ENCODE peak calls at places on chromosomes 1 and 21, in seven cellular contexts. J, N, A, E, S, F and X are unnamed samples. For H3K36me3, the result is how much of the 10 kb centered on the place peaks cover.

GRCh38 chr1:220956861-220957605 is 77.8 kb downstream of the HLX start:
- DNase-seq in J (peak), N (no peak), A (no peak), E (no peak), S (peak), F (peak), X (peak)

GRCh38 chr1:178942285-178943218 is 71.7 kb upstream of the ANGPTL1 start:
- DNase-seq in J (no peak), N (no peak), A (no peak), E (no peak), S (no peak), F (no peak), X (no peak)

GRCh38 chr1:210369425-210369824 is 40.7 kb downstream of the HHAT start:
- DNase-seq in J (no peak), N (peak), A (no peak), E (no peak), S (no peak), F (no peak), X (no peak)

GRCh38 chr1:163063131-163064059 is 5.8 kb upstream of the RGS4 start:
- DNase-seq in J (no peak), N (no peak), A (no peak), E (no peak), S (no peak), F (no peak), X (no peak)

GRCh38 chr1:207495816-207496792 is at the start of gene CR1:
- DNase-seq in J (no peak), N (peak), A (no peak), E (peak), S (no peak), F (peak), X (no peak)

GRCh38 chr1:108521990-108522393 is 37.9 kb upstream of the EEIG2 start:
- DNase-seq in J (no peak), N (no peak), A (no peak), E (no peak), S (no peak), F (no peak), X (no peak)

GRCh38 chr1:23449306-23449705 is 24.8 kb upstream of the TCEA3 start:
- DNase-seq in J (no peak), N (no peak), A (peak), E (no peak), S (no peak), F (no peak), X (no peak)

GRCh38 chr21:42677339-42678117 is 24.1 kb downstream of the PDE9A start:
- DNase-seq in J (peak), N (no peak), A (no peak), E (no peak), S (no peak), F (no peak), X (peak)

GRCh38 chr1:160257411-160258015 is 4.8 kb downstream of the DCAF8 start:
- DNase-seq in J (no peak), N (peak), A (no peak), E (no peak), S (no peak), F (no peak), X (no peak)

GRCh38 chr1:228081578-228082259 is 789 bp upstream of the ARF1 start:
- DNase-seq in J (no peak), N (peak), A (no peak), E (peak), S (no peak), F (peak), X (no peak)

GRCh38 chr1:184806296-184806721 is 51.7 kb upstream of the EDEM3 start:
- DNase-seq in J (no peak), N (no peak), A (no peak), E (no peak), S (no peak), F (no peak), X (no peak)

GRCh38 chr1:21573971-21574458 is 64.8 kb downstream of the ALPL start:
- DNase-seq in J (peak), N (peak), A (no peak), E (peak), S (peak), F (no peak), X (peak)

GRCh38 chr1:203327684-203328457 is 22.6 kb downstream of the BTG2 start:
- DNase-seq in J (peak), N (no peak), A (no peak), E (no peak), S (peak), F (peak), X (no peak)

GRCh38 chr1:181117648-181118449 is 29.3 kb downstream of the IER5 start:
- DNase-seq in J (peak), N (no peak), A (no peak), E (no peak), S (no peak), F (no peak), X (no peak)

GRCh38 chr1:17117451-17118265 is 1.6 kb downstream of the PADI2 start:
- DNase-seq in J (no peak), N (no peak), A (no peak), E (no peak), S (no peak), F (no peak), X (no peak)

GRCh38 chr1:25033828-25034451 is 103.9 kb upstream of the RUNX3 start:
- DNase-seq in J (no peak), N (no peak), A (no peak), E (peak), S (peak), F (no peak), X (no peak)

GRCh38 chr21:38567577-38568360 is 69.5 kb upstream of the ERG start:
- DNase-seq in J (no peak), N (peak), A (no peak), E (no peak), S (no peak), F (no peak), X (peak)

GRCh38 chr1:83725735-83726360 is 273.1 kb downstream of the TTLL7 start:
- DNase-seq in J (no peak), N (peak), A (no peak), E (no peak), S (no peak), F (no peak), X (no peak)

GRCh38 chr1:209432443-209432825 is 151.1 kb upstream of the CAMK1G start:
- DNase-seq in J (no peak), N (no peak), A (no peak), E (no peak), S (no peak), F (no peak), X (no peak)

GRCh38 chr1:36391271-36391670 is 5.5 kb upstream of the STK40 start:
- DNase-seq in J (no peak), N (no peak), A (no peak), E (no peak), S (no peak), F (no peak), X (no peak)

GRCh38 chr1:33350611-33351280 is 29.8 kb upstream of the A3GALT2 start:
- DNase-seq in J (no peak), N (no peak), A (no peak), E (no peak), S (no peak), F (no peak), X (no peak)

GRCh38 chr1:228264100-228264816 is 56.4 kb downstream of the OBSCN start:
- DNase-seq in J (no peak), N (no peak), A (no peak), E (no peak), S (no peak), F (no peak), X (no peak)

GRCh38 chr1:111474521-111474920 is 737 bp downstream of the C1orf162 start:
- DNase-seq in J (no peak), N (no peak), A (no peak), E (no peak), S (no peak), F (no peak), X (no peak)
- H3K4me3 ChIP-seq in J (no peak), N (no peak), A (no peak), E (no peak), S (no peak), F (peak), X (no peak)

GRCh38 chr1:150979723-150980056 is 2.4 kb upstream of the ANXA9 start:
- DNase-seq in J (no peak), N (no peak), A (no peak), E (no peak), S (no peak), F (no peak), X (no peak)
- TF ChIP-seq CTCF in J (no peak), N (no peak), A (no peak), E (no peak), S (no peak), F (no peak), X (no peak)

DNA sequence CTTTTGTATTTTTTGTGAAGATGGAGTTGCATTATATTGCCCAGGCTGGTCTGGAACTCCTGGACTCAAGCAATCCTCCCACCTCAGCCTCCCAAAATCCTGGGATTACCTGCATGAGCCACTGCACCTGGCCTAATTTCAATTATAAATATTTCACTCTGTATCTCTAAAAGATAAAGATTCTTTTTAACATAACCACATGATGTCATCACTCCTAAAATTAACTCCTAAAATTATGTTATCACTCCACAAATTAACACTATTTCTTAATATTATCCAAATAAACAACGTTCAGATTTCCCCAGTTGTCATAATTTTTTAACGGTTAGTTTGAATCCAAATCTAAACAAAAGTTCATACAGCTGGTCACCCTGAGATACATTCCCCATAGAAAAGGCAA is 43.0 kb downstream of the DESI2 start:
- DNase-seq in J (no peak), N (no peak), A (no peak), E (no peak), S (no peak), F (no peak), X (no peak)
- H3K36me3 ChIP-seq in J (under half), N (under half), A (under half), E (under half), S (half or more), F (half or more), X (under half)

GRCh38 chr1:76302711-76303347 is 228.3 kb downstream of the ST6GALNAC3 start:
- DNase-seq in J (no peak), N (no peak), A (no peak), E (no peak), S (no peak), F (no peak), X (no peak)
- H3K4me3 ChIP-seq in J (no peak), N (no peak), A (no peak), E (no peak), S (no peak), F (no peak), X (no peak)

GRCh38 chr21:19609611-19610010 is 1206.0 kb upstream of the TMPRSS15 start:
- DNase-seq in J (no peak), N (no peak), A (no peak), E (no peak), S (no peak), F (no peak), X (no peak)

GRCh38 chr21:19603011-19603593 is 1199.5 kb upstream of the TMPRSS15 start:
- DNase-seq in J (no peak), N (no peak), A (no peak), E (no peak), S (no peak), F (no peak), X (no peak)

GRCh38 chr21:19607983-19608668 is 1204.5 kb upstream of the TMPRSS15 start:
- DNase-seq in J (no peak), N (peak), A (no peak), E (no peak), S (no peak), F (no peak), X (no peak)
- TF ChIP-seq CTCF in J (no peak), N (peak), A (no peak), E (no peak), S (no peak), F (no peak), X (no peak)

GRCh38 chr1:10400013-10400412 is 1.1 kb downstream of the PGD start:
- DNase-seq in J (no peak), N (no peak), A (no peak), E (no peak), S (no peak), F (no peak), X (no peak)
- H3K36me3 ChIP-seq in J (under half), N (under half), A (under half), E (under half), S (under half), F (under half), X (under half)

GRCh38 chr1:28776341-28776740 is 35.6 kb upstream of the OPRD1 start:
- DNase-seq in J (no peak), N (no peak), A (no peak), E (no peak), S (no peak), F (no peak), X (no peak)

GRCh38 chr1:28773105-28773504 is 36.4 kb downstream of the YTHDF2 start:
- DNase-seq in J (no peak), N (no peak), A (no peak), E (no peak), S (no peak), F (no peak), X (no peak)

GRCh38 chr1:28779751-28780150 is 32.2 kb upstream of the OPRD1 start:
- DNase-seq in J (no peak), N (no peak), A (no peak), E (no peak), S (no peak), F (no peak), X (no peak)

GRCh38 chr1:28778021-28778420 is 33.9 kb upstream of the OPRD1 start:
- DNase-seq in J (no peak), N (no peak), A (no peak), E (no peak), S (no peak), F (no peak), X (no peak)

GRCh38 chr1:28775121-28775942 is 36.6 kb upstream of the OPRD1 start:
- DNase-seq in J (peak), N (peak), A (no peak), E (peak), S (peak), F (peak), X (no peak)
- H3K4me3 ChIP-seq in J (peak), N (peak), A (peak), E (no peak), S (peak), F (peak), X (peak)

DNA sequence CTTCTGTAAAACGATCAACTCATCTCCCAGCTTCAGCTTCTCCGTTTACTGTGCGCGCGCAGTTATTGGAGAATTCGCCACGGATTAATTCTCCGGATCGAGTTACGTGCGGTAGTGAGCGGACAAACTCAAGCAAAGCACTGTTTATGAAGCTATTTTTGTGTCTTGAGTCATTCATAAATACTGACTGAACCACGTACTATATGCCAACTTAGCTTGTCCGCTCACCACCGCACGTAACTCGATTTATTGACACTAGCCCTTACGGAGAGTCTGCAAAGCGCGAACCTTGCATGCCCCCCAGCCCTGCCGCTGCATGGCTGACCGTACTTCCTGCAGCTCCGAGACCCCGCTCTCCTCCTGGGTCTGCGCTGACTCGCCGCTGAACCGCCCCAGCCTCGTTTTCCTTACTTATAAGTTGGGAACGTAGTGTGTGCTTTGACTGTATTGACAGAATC is 773 bp downstream of the CHD1L start:
- DNase-seq in J (no peak), N (peak), A (no peak), E (peak), S (peak), F (no peak), X (no peak)
- TF ChIP-seq CTCF in J (no peak), N (no peak), A (peak), E (no peak), S (no peak), F (no peak), X (no peak)

DNA sequence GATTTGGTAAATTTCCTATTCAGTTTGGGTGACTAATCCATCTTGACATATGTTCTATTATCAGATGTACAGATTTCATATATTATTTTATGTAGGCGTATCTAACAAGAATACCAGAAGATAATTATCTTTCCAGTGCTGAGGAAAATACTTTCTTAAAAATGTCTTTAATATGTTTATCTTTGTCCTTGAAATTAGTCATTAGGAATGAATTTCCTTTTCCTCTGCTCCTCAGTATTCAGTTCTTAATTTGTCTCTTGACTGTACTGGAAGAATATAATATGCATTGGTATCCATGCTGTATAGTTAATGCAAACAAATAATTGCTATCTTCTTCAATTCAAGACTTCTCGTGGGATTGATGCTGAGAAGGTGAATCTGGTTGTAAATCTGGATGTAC is 6.6 kb downstream of the DDX20 start:
- DNase-seq in J (no peak), N (no peak), A (no peak), E (no peak), S (no peak), F (no peak), X (no peak)
- H3K36me3 ChIP-seq in J (under half), N (half or more), A (under half), E (under half), S (half or more), F (half or more), X (under half)

GRCh38 chr21:15121655-15122120 is 56.9 kb upstream of the NRIP1 start:
- DNase-seq in J (peak), N (peak), A (no peak), E (no peak), S (peak), F (no peak), X (no peak)
- H3K4me3 ChIP-seq in J (no peak), N (no peak), A (no peak), E (no peak), S (no peak), F (no peak), X (no peak)